ENCODE peak calls at places on chromosomes 11 and 22, in nine cellular contexts. One of them, this sample, is unnamed.

GRCh38 chr11:122002926-122003325 is 113.1 kb downstream of the BLID start:
- DNase-seq in activated CD8-positive, alpha-beta memory T cell treated with anti-CD3 and anti-CD28 coated beads for 24 hours: no peak
- DNase-seq in IMR-90: peak; percentile 47
- DNase-seq in ELR: no peak
- DNase-seq in A549: no peak
- DNase-seq in hypothalamus: no peak
- DNase-seq in iris pigment epithelial cell: no peak
- DNase-seq in NCI-H1105 treated with DMSO at 0.1 percent for 48 hours: no peak
- DNase-seq in anterior cingulate cortex: no peak
- DNase-seq in this sample: no peak

GRCh38 chr11:108895579-108896480 is 231.0 kb downstream of the DDX10 start:
- DNase-seq in activated CD8-positive, alpha-beta memory T cell treated with anti-CD3 and anti-CD28 coated beads for 24 hours: no peak
- DNase-seq in IMR-90: peak; percentile 46
- DNase-seq in ELR: peak; percentile 90
- DNase-seq in A549: no peak
- DNase-seq in hypothalamus: no peak
- DNase-seq in iris pigment epithelial cell: peak; percentile 45
- DNase-seq in NCI-H1105 treated with DMSO at 0.1 percent for 48 hours: no peak
- DNase-seq in anterior cingulate cortex: no peak
- DNase-seq in this sample: peak; percentile 49

GRCh38 chr11:33624082-33624481 is 76.5 kb downstream of the C11orf91 start:
- DNase-seq in activated CD8-positive, alpha-beta memory T cell treated with anti-CD3 and anti-CD28 coated beads for 24 hours: no peak
- DNase-seq in IMR-90: no peak
- DNase-seq in ELR: no peak
- DNase-seq in A549: no peak
- DNase-seq in hypothalamus: no peak
- DNase-seq in iris pigment epithelial cell: peak; percentile 26
- DNase-seq in NCI-H1105 treated with DMSO at 0.1 percent for 48 hours: peak; percentile 13
- DNase-seq in anterior cingulate cortex: no peak
- DNase-seq in this sample: no peak

GRCh38 chr22:49419661-49420060 is 408.0 kb downstream of the BRD1 start:
- DNase-seq in activated CD8-positive, alpha-beta memory T cell treated with anti-CD3 and anti-CD28 coated beads for 24 hours: no peak
- DNase-seq in IMR-90: no peak
- DNase-seq in ELR: no peak
- DNase-seq in A549: no peak
- DNase-seq in hypothalamus: no peak
- DNase-seq in iris pigment epithelial cell: no peak
- DNase-seq in NCI-H1105 treated with DMSO at 0.1 percent for 48 hours: no peak
- DNase-seq in anterior cingulate cortex: no peak
- DNase-seq in this sample: no peak

GRCh38 chr11:74010306-74010981 is 1.6 kb upstream of the UCP3 start:
- DNase-seq in activated CD8-positive, alpha-beta memory T cell treated with anti-CD3 and anti-CD28 coated beads for 24 hours: peak; percentile 55
- DNase-seq in IMR-90: no peak
- DNase-seq in ELR: no peak
- DNase-seq in A549: no peak
- DNase-seq in hypothalamus: no peak
- DNase-seq in iris pigment epithelial cell: no peak
- DNase-seq in NCI-H1105 treated with DMSO at 0.1 percent for 48 hours: no peak
- DNase-seq in anterior cingulate cortex: no peak
- DNase-seq in this sample: no peak

GRCh38 chr11:88266919-88267318 is 70.6 kb downstream of the CTSC start:
- DNase-seq in activated CD8-positive, alpha-beta memory T cell treated with anti-CD3 and anti-CD28 coated beads for 24 hours: no peak
- DNase-seq in IMR-90: no peak
- DNase-seq in ELR: no peak
- DNase-seq in A549: no peak
- DNase-seq in hypothalamus: no peak
- DNase-seq in iris pigment epithelial cell: no peak
- DNase-seq in NCI-H1105 treated with DMSO at 0.1 percent for 48 hours: no peak
- DNase-seq in anterior cingulate cortex: no peak
- DNase-seq in this sample: no peak

GRCh38 chr11:71114124-71114851 is 138.1 kb downstream of the SHANK2 start:
- DNase-seq in activated CD8-positive, alpha-beta memory T cell treated with anti-CD3 and anti-CD28 coated beads for 24 hours: no peak
- DNase-seq in IMR-90: no peak
- DNase-seq in ELR: no peak
- DNase-seq in A549: no peak
- DNase-seq in hypothalamus: no peak
- DNase-seq in iris pigment epithelial cell: no peak
- DNase-seq in NCI-H1105 treated with DMSO at 0.1 percent for 48 hours: no peak
- DNase-seq in anterior cingulate cortex: no peak
- DNase-seq in this sample: no peak

GRCh38 chr22:39316440-39317083 is 2.9 kb downstream of the RPL3 start:
- DNase-seq in activated CD8-positive, alpha-beta memory T cell treated with anti-CD3 and anti-CD28 coated beads for 24 hours: peak; percentile 90
- DNase-seq in IMR-90: peak; percentile 95
- DNase-seq in ELR: peak; percentile 94
- DNase-seq in A549: no peak
- DNase-seq in hypothalamus: no peak
- DNase-seq in iris pigment epithelial cell: peak; percentile 95
- DNase-seq in NCI-H1105 treated with DMSO at 0.1 percent for 48 hours: peak; percentile 9
- DNase-seq in anterior cingulate cortex: peak; percentile 62
- DNase-seq in this sample: peak; percentile 85

GRCh38 chr11:75867778-75868374 is 52.9 kb downstream of the UVRAG start:
- DNase-seq in activated CD8-positive, alpha-beta memory T cell treated with anti-CD3 and anti-CD28 coated beads for 24 hours: no peak
- DNase-seq in IMR-90: peak; percentile 62
- DNase-seq in ELR: peak; percentile 72
- DNase-seq in A549: peak; percentile 43
- DNase-seq in hypothalamus: no peak
- DNase-seq in iris pigment epithelial cell: peak; percentile 54
- DNase-seq in NCI-H1105 treated with DMSO at 0.1 percent for 48 hours: peak; percentile 39
- DNase-seq in anterior cingulate cortex: no peak
- DNase-seq in this sample: peak; percentile 11

GRCh38 chr11:110251837-110252236 is 44.6 kb downstream of the RDX start:
- DNase-seq in activated CD8-positive, alpha-beta memory T cell treated with anti-CD3 and anti-CD28 coated beads for 24 hours: no peak
- DNase-seq in IMR-90: peak; percentile 65
- DNase-seq in ELR: peak; percentile 69
- DNase-seq in A549: peak; percentile 5
- DNase-seq in hypothalamus: no peak
- DNase-seq in iris pigment epithelial cell: peak; percentile 80
- DNase-seq in NCI-H1105 treated with DMSO at 0.1 percent for 48 hours: peak; percentile 57
- DNase-seq in anterior cingulate cortex: no peak
- DNase-seq in this sample: peak; percentile 87

GRCh38 chr22:33357894-33358440 is 299.8 kb upstream of the SYN3 start:
- DNase-seq in activated CD8-positive, alpha-beta memory T cell treated with anti-CD3 and anti-CD28 coated beads for 24 hours: no peak
- DNase-seq in IMR-90: no peak
- DNase-seq in ELR: no peak
- DNase-seq in A549: no peak
- DNase-seq in hypothalamus: no peak
- DNase-seq in iris pigment epithelial cell: no peak
- DNase-seq in NCI-H1105 treated with DMSO at 0.1 percent for 48 hours: no peak
- DNase-seq in anterior cingulate cortex: no peak
- DNase-seq in this sample: no peak

GRCh38 chr22:23387827-23388491 is 192.1 kb downstream of the IGLL1 start:
- DNase-seq in activated CD8-positive, alpha-beta memory T cell treated with anti-CD3 and anti-CD28 coated beads for 24 hours: no peak
- DNase-seq in IMR-90: no peak
- DNase-seq in ELR: no peak
- DNase-seq in A549: no peak
- DNase-seq in hypothalamus: no peak
- DNase-seq in iris pigment epithelial cell: no peak
- DNase-seq in NCI-H1105 treated with DMSO at 0.1 percent for 48 hours: no peak
- DNase-seq in anterior cingulate cortex: no peak
- DNase-seq in this sample: no peak

GRCh38 chr11:126733685-126734084 is 266.9 kb downstream of the KIRREL3 start:
- DNase-seq in activated CD8-positive, alpha-beta memory T cell treated with anti-CD3 and anti-CD28 coated beads for 24 hours: no peak
- DNase-seq in IMR-90: peak; percentile 25
- DNase-seq in ELR: no peak
- DNase-seq in A549: no peak
- DNase-seq in hypothalamus: no peak
- DNase-seq in iris pigment epithelial cell: no peak
- DNase-seq in NCI-H1105 treated with DMSO at 0.1 percent for 48 hours: no peak
- DNase-seq in anterior cingulate cortex: no peak
- DNase-seq in this sample: no peak

GRCh38 chr11:77127969-77128691 is at the start of gene MYO7A:
- DNase-seq in activated CD8-positive, alpha-beta memory T cell treated with anti-CD3 and anti-CD28 coated beads for 24 hours: no peak
- DNase-seq in IMR-90: peak; percentile 55
- DNase-seq in ELR: peak; percentile 34
- DNase-seq in A549: no peak
- DNase-seq in hypothalamus: no peak
- DNase-seq in iris pigment epithelial cell: peak; percentile 45
- DNase-seq in NCI-H1105 treated with DMSO at 0.1 percent for 48 hours: no peak
- DNase-seq in anterior cingulate cortex: peak; percentile 47
- DNase-seq in this sample: no peak

GRCh38 chr11:624705-625635 is at the start of gene CDHR5:
- DNase-seq in activated CD8-positive, alpha-beta memory T cell treated with anti-CD3 and anti-CD28 coated beads for 24 hours: no peak
- DNase-seq in IMR-90: no peak
- DNase-seq in ELR: no peak
- DNase-seq in A549: no peak
- DNase-seq in hypothalamus: no peak
- DNase-seq in iris pigment epithelial cell: no peak
- DNase-seq in NCI-H1105 treated with DMSO at 0.1 percent for 48 hours: no peak
- DNase-seq in anterior cingulate cortex: no peak
- DNase-seq in this sample: no peak

GRCh38 chr11:31810779-31811647 is at the start of gene PAX6:
- DNase-seq in activated CD8-positive, alpha-beta memory T cell treated with anti-CD3 and anti-CD28 coated beads for 24 hours: peak; percentile 73
- DNase-seq in IMR-90: peak; percentile 19
- DNase-seq in ELR: peak; percentile 41
- DNase-seq in A549: peak; percentile 73
- DNase-seq in hypothalamus: no peak
- DNase-seq in iris pigment epithelial cell: peak; percentile 78
- DNase-seq in NCI-H1105 treated with DMSO at 0.1 percent for 48 hours: peak; percentile 89
- DNase-seq in anterior cingulate cortex: peak; percentile 72
- DNase-seq in this sample: peak; percentile 13

GRCh38 chr22:49705216-49705600 is 122.5 kb downstream of the BRD1 start:
- DNase-seq in activated CD8-positive, alpha-beta memory T cell treated with anti-CD3 and anti-CD28 coated beads for 24 hours: no peak
- DNase-seq in IMR-90: no peak
- DNase-seq in ELR: no peak
- DNase-seq in A549: no peak
- DNase-seq in hypothalamus: no peak
- DNase-seq in iris pigment epithelial cell: no peak
- DNase-seq in NCI-H1105 treated with DMSO at 0.1 percent for 48 hours: no peak
- DNase-seq in anterior cingulate cortex: no peak
- DNase-seq in this sample: no peak

GRCh38 chr22:39556970-39557811 is 13.4 kb upstream of the CACNA1I start:
- DNase-seq in activated CD8-positive, alpha-beta memory T cell treated with anti-CD3 and anti-CD28 coated beads for 24 hours: peak; percentile 73
- DNase-seq in IMR-90: peak; percentile 7
- DNase-seq in ELR: peak; percentile 40
- DNase-seq in A549: peak; percentile 38
- DNase-seq in hypothalamus: no peak
- DNase-seq in iris pigment epithelial cell: peak; percentile 31
- DNase-seq in NCI-H1105 treated with DMSO at 0.1 percent for 48 hours: peak; percentile 13
- DNase-seq in anterior cingulate cortex: peak; percentile 37
- DNase-seq in this sample: no peak

GRCh38 chr11:120500414-120500936 is 11.1 kb upstream of the GRIK4 start:
- DNase-seq in activated CD8-positive, alpha-beta memory T cell treated with anti-CD3 and anti-CD28 coated beads for 24 hours: no peak
- DNase-seq in IMR-90: no peak
- DNase-seq in ELR: peak; percentile 22
- DNase-seq in A549: no peak
- DNase-seq in hypothalamus: no peak
- DNase-seq in iris pigment epithelial cell: no peak
- DNase-seq in NCI-H1105 treated with DMSO at 0.1 percent for 48 hours: peak; percentile 29
- DNase-seq in anterior cingulate cortex: no peak
- DNase-seq in this sample: no peak

GRCh38 chr11:121446752-121447156 is 5.4 kb upstream of the SORL1 start:
- DNase-seq in activated CD8-positive, alpha-beta memory T cell treated with anti-CD3 and anti-CD28 coated beads for 24 hours: no peak
- DNase-seq in IMR-90: peak; percentile 73
- DNase-seq in ELR: peak; percentile 28
- DNase-seq in A549: no peak
- DNase-seq in hypothalamus: no peak
- DNase-seq in iris pigment epithelial cell: peak; percentile 36
- DNase-seq in NCI-H1105 treated with DMSO at 0.1 percent for 48 hours: no peak
- DNase-seq in anterior cingulate cortex: no peak
- DNase-seq in this sample: no peak

GRCh38 chr11:77188323-77188911 is 60.4 kb downstream of the MYO7A start:
- DNase-seq in activated CD8-positive, alpha-beta memory T cell treated with anti-CD3 and anti-CD28 coated beads for 24 hours: peak; percentile 83
- DNase-seq in IMR-90: peak; percentile 75
- DNase-seq in ELR: peak; percentile 79
- DNase-seq in A549: peak; percentile 94
- DNase-seq in hypothalamus: peak; percentile 26
- DNase-seq in iris pigment epithelial cell: peak; percentile 72
- DNase-seq in NCI-H1105 treated with DMSO at 0.1 percent for 48 hours: peak; percentile 70
- DNase-seq in anterior cingulate cortex: peak; percentile 38
- DNase-seq in this sample: peak; percentile 56

This sample was measured in mammary epithelial cell.